ENCODE peak calls at places on chromosomes 6 and 20, in five cellular contexts. One of them, this sample, is unnamed.

GRCh38 chr6:139638179-139638872 is 263.9 kb upstream of the CITED2 start:
- ATAC-seq in activated naive CD4-positive, alpha-beta T cell treated with anti-CD3 and anti-CD28 coated beads, Interleukin-2, amount 50 U/mL, for 72 hours: no peak
- ATAC-seq in stimulated activated naive B cell treated with anti-CD40 and anti-IgM and Interleukin-4, amounts not matched to agents 10 μg/mL and 1 μg/mL and 100 μg/mL, for 72 hours: no peak
- ATAC-seq in activated naive CD8-positive, alpha-beta T cell treated with anti-CD3 and anti-CD28 coated beads, Interleukin-2, amount 50 U/mL, for 24 hours: no peak
- ATAC-seq in gastroesophageal sphincter: no peak
- ATAC-seq in this sample: no peak

GRCh38 chr20:532530-532929 is 11.1 kb downstream of the CSNK2A1 start:
- ATAC-seq in stimulated activated naive B cell treated with anti-CD40 and anti-IgM and Interleukin-4, amounts not matched to agents 10 μg/mL and 1 μg/mL and 100 μg/mL, for 72 hours: no peak
- ATAC-seq in activated naive CD4-positive, alpha-beta T cell treated with anti-CD3 and anti-CD28 coated beads, Interleukin-2, amount 50 U/mL, for 72 hours: no peak
- ATAC-seq in activated naive CD8-positive, alpha-beta T cell treated with anti-CD3 and anti-CD28 coated beads, Interleukin-2, amount 50 U/mL, for 24 hours: no peak
- ATAC-seq in gastroesophageal sphincter: no peak
- ATAC-seq in this sample: no peak

GRCh38 chr6:120675886-120676285 is 658.4 kb downstream of the TBC1D32 start:
- ATAC-seq in stimulated activated naive B cell treated with anti-CD40 and anti-IgM and Interleukin-4, amounts not matched to agents 10 μg/mL and 1 μg/mL and 100 μg/mL, for 72 hours: no peak
- ATAC-seq in activated naive CD8-positive, alpha-beta T cell treated with anti-CD3 and anti-CD28 coated beads, Interleukin-2, amount 50 U/mL, for 24 hours: no peak
- ATAC-seq in gastroesophageal sphincter: no peak
- ATAC-seq in activated naive CD4-positive, alpha-beta T cell treated with anti-CD3 and anti-CD28 coated beads, Interleukin-2, amount 50 U/mL, for 72 hours: no peak
- ATAC-seq in this sample: no peak

GRCh38 chr6:129748212-129748900 is 38.4 kb upstream of the ARHGAP18 start:
- ATAC-seq in activated naive CD8-positive, alpha-beta T cell treated with anti-CD3 and anti-CD28 coated beads, Interleukin-2, amount 50 U/mL, for 24 hours: peak
- ATAC-seq in stimulated activated naive B cell treated with anti-CD40 and anti-IgM and Interleukin-4, amounts not matched to agents 10 μg/mL and 1 μg/mL and 100 μg/mL, for 72 hours: peak
- ATAC-seq in activated naive CD4-positive, alpha-beta T cell treated with anti-CD3 and anti-CD28 coated beads, Interleukin-2, amount 50 U/mL, for 72 hours: peak
- ATAC-seq in gastroesophageal sphincter: no peak
- ATAC-seq in this sample: peak

GRCh38 chr20:59954718-59955117 is 3.5 kb upstream of the CDH26 start:
- ATAC-seq in stimulated activated naive B cell treated with anti-CD40 and anti-IgM and Interleukin-4, amounts not matched to agents 10 μg/mL and 1 μg/mL and 100 μg/mL, for 72 hours: no peak
- ATAC-seq in gastroesophageal sphincter: no peak
- ATAC-seq in activated naive CD4-positive, alpha-beta T cell treated with anti-CD3 and anti-CD28 coated beads, Interleukin-2, amount 50 U/mL, for 72 hours: no peak
- ATAC-seq in activated naive CD8-positive, alpha-beta T cell treated with anti-CD3 and anti-CD28 coated beads, Interleukin-2, amount 50 U/mL, for 24 hours: no peak
- ATAC-seq in this sample: no peak

GRCh38 chr6:3940703-3941102 is 91.5 kb downstream of the FAM50B start:
- ATAC-seq in gastroesophageal sphincter: no peak
- ATAC-seq in stimulated activated naive B cell treated with anti-CD40 and anti-IgM and Interleukin-4, amounts not matched to agents 10 μg/mL and 1 μg/mL and 100 μg/mL, for 72 hours: no peak
- ATAC-seq in activated naive CD8-positive, alpha-beta T cell treated with anti-CD3 and anti-CD28 coated beads, Interleukin-2, amount 50 U/mL, for 24 hours: no peak
- ATAC-seq in activated naive CD4-positive, alpha-beta T cell treated with anti-CD3 and anti-CD28 coated beads, Interleukin-2, amount 50 U/mL, for 72 hours: no peak
- ATAC-seq in this sample: no peak

GRCh38 chr6:161153725-161154124 is 120.1 kb downstream of the AGPAT4 start:
- ATAC-seq in stimulated activated naive B cell treated with anti-CD40 and anti-IgM and Interleukin-4, amounts not matched to agents 10 μg/mL and 1 μg/mL and 100 μg/mL, for 72 hours: no peak
- ATAC-seq in activated naive CD4-positive, alpha-beta T cell treated with anti-CD3 and anti-CD28 coated beads, Interleukin-2, amount 50 U/mL, for 72 hours: no peak
- ATAC-seq in gastroesophageal sphincter: no peak
- ATAC-seq in activated naive CD8-positive, alpha-beta T cell treated with anti-CD3 and anti-CD28 coated beads, Interleukin-2, amount 50 U/mL, for 24 hours: no peak
- ATAC-seq in this sample: no peak

GRCh38 chr20:54178256-54178655 is 4.5 kb upstream of the CYP24A1 start:
- ATAC-seq in activated naive CD8-positive, alpha-beta T cell treated with anti-CD3 and anti-CD28 coated beads, Interleukin-2, amount 50 U/mL, for 24 hours: no peak
- ATAC-seq in stimulated activated naive B cell treated with anti-CD40 and anti-IgM and Interleukin-4, amounts not matched to agents 10 μg/mL and 1 μg/mL and 100 μg/mL, for 72 hours: no peak
- ATAC-seq in gastroesophageal sphincter: no peak
- ATAC-seq in activated naive CD4-positive, alpha-beta T cell treated with anti-CD3 and anti-CD28 coated beads, Interleukin-2, amount 50 U/mL, for 72 hours: no peak
- ATAC-seq in this sample: no peak

This sample was measured in activated T-helper 17 cell treated with anti-CD3 and anti-CD28 coated beads, Interleukin-2, amount 50 U/mL, for 72 hours.